ENCODE peak calls at places on chromosomes 2 and 18, in five cellular contexts. W is GM20000, C is A172, K is tibial artery, Z is AG20443. D is an unnamed sample.
A peak's percentile ranks its signal among the peaks of the same experiment; 100 is the strongest.

GRCh38 chr2:67626656-67627055 is 229.5 kb downstream of the ETAA1 start:
- DNase-seq in W (no peak), C (peak; percentile 86), K (no peak), Z (peak; percentile 66), D (no peak)

GRCh38 chr18:27164905-27165304 is 20.2 kb downstream of the CHST9 start:
- DNase-seq in W (no peak), C (no peak), K (no peak), Z (no peak), D (no peak)

GRCh38 chr18:32930695-32931301 is 158.0 kb upstream of the KLHL14 start:
- DNase-seq in W (peak; percentile 57), C (peak; percentile 52), K (no peak), Z (peak; percentile 10), D (peak; percentile 38)

GRCh38 chr18:70459731-70460130 is 170.9 kb downstream of the SOCS6 start:
- DNase-seq in W (no peak), C (no peak), K (no peak), Z (no peak), D (no peak)

GRCh38 chr18:67308819-67309218 is 207.7 kb downstream of the DSEL start:
- DNase-seq in W (no peak), C (no peak), K (no peak), Z (no peak), D (no peak)

GRCh38 chr2:207498427-207498826 is 31.3 kb upstream of the CREB1 start:
- DNase-seq in W (no peak), C (no peak), K (no peak), Z (no peak), D (no peak)

GRCh38 chr2:207163053-207163814 is 2.5 kb downstream of the KLF7 start:
- DNase-seq in W (no peak), C (peak; percentile 91), K (peak; percentile 56), Z (peak; percentile 56), D (no peak)

GRCh38 chr2:86258106-86258505 is 58.8 kb downstream of the MRPL35 start:
- DNase-seq in W (no peak), C (no peak), K (no peak), Z (no peak), D (no peak)

GRCh38 chr2:86809481-86810121 is 18.9 kb upstream of the CD8A start:
- DNase-seq in W (no peak), C (no peak), K (no peak), Z (no peak), D (no peak)

GRCh38 chr2:96769816-96770215 is 9.1 kb downstream of the CNNM4 start:
- DNase-seq in W (no peak), C (no peak), K (peak; percentile 65), Z (peak; percentile 38), D (no peak)

GRCh38 chr2:225122582-225123486 is 80.6 kb upstream of the DOCK10 start:
- DNase-seq in W (peak; percentile 15), C (peak; percentile 43), K (no peak), Z (peak; percentile 35), D (peak; percentile 15)

GRCh38 chr2:134412639-134412999 is 158.7 kb downstream of the MGAT5 start:
- DNase-seq in W (no peak), C (no peak), K (no peak), Z (no peak), D (no peak)

GRCh38 chr2:208792766-208793165 is 386.2 kb downstream of the PTH2R start:
- DNase-seq in W (no peak), C (no peak), K (no peak), Z (no peak), D (no peak)

GRCh38 chr2:230052299-230052698 is 16.4 kb downstream of the SLC16A14 start:
- DNase-seq in W (no peak), C (no peak), K (no peak), Z (no peak), D (no peak)

GRCh38 chr2:214451516-214451915 is 40.7 kb downstream of the VWC2L start:
- DNase-seq in W (no peak), C (no peak), K (no peak), Z (no peak), D (no peak)

GRCh38 chr2:2012505-2012904 is 268.2 kb upstream of the PXDN start:
- DNase-seq in W (no peak), C (no peak), K (no peak), Z (no peak), D (no peak)

D was measured in erythroblast.